ENCODE peak calls at places on chromosome 7, in five cellular contexts. J, B, A, H and F are unnamed samples.

GRCh38 chr7:30764030-30764991 is 6.9 kb upstream of the MINDY4 start:
- DNase-seq in J (no peak), B (no peak), A (no peak), H (no peak), F (no peak)

GRCh38 chr7:141378405-141378804 is 172.8 kb upstream of the AGK start:
- DNase-seq in J (no peak), B (no peak), A (no peak), H (no peak), F (no peak)

GRCh38 chr7:66537380-66537779 is 91.3 kb upstream of the KCTD7 start:
- DNase-seq in J (no peak), B (no peak), A (no peak), H (no peak), F (no peak)

GRCh38 chr7:47085491-47086275 is 496.2 kb downstream of the TNS3 start:
- DNase-seq in J (no peak), B (peak), A (no peak), H (no peak), F (no peak)

GRCh38 chr7:56092789-56093531 is at the start of gene PHKG1:
- DNase-seq in J (no peak), B (peak), A (no peak), H (no peak), F (no peak)

GRCh38 chr7:108406474-108406873 is 49.8 kb downstream of the NRCAM start:
- DNase-seq in J (no peak), B (no peak), A (no peak), H (no peak), F (no peak)

GRCh38 chr7:15862781-15863165 is 176.3 kb upstream of the MEOX2 start:
- DNase-seq in J (no peak), B (no peak), A (no peak), H (no peak), F (no peak)

GRCh38 chr7:48280100-48280499 is 108.8 kb downstream of the ABCA13 start:
- DNase-seq in J (no peak), B (no peak), A (no peak), H (no peak), F (peak)

GRCh38 chr7:124113040-124113439 is 80.2 kb upstream of the TMEM229A start:
- DNase-seq in J (no peak), B (no peak), A (no peak), H (no peak), F (no peak)

GRCh38 chr7:149422065-149422913 is 38.6 kb downstream of the ZNF777 start:
- DNase-seq in J (peak), B (peak), A (peak), H (peak), F (peak)